ENCODE peak calls at places on chromosome 22, in six cellular contexts. Y, I, P, U, W and V are unnamed samples.

GRCh38 chr22:31753005-31753633 is 700 bp upstream of the DEPDC5 start:
- DNase-seq in U (peak), P (peak), W (no peak), Y (peak), I (peak), V (no peak)

GRCh38 chr22:17060126-17060525 is 24.7 kb upstream of the IL17RA start:
- DNase-seq in P (no peak), Y (no peak), W (no peak), U (no peak), I (no peak), V (no peak)

GRCh38 chr22:46388647-46389046 is 53.1 kb downstream of the TRMU start:
- DNase-seq in P (no peak), Y (no peak), U (no peak), I (no peak), W (no peak), V (no peak)

GRCh38 chr22:19213496-19214473 is 35.2 kb upstream of the SLC25A1 start:
- DNase-seq in W (no peak), P (no peak), Y (no peak), I (no peak), U (no peak), V (peak)

GRCh38 chr22:42080287-42080686 is 787 bp downstream of the SMDT1 start:
- DNase-seq in P (peak), W (peak), I (no peak), U (no peak), Y (no peak), V (peak)

GRCh38 chr22:31681625-31682345 is 19.8 kb upstream of the PISD start:
- DNase-seq in U (no peak), W (peak), I (no peak), P (no peak), Y (no peak), V (peak)

GRCh38 chr22:27252282-27253049 is 549.1 kb downstream of the MN1 start:
- DNase-seq in Y (no peak), W (peak), U (peak), I (no peak), P (no peak), V (peak)

GRCh38 chr22:17972385-17973181 is 51.8 kb downstream of the MICAL3 start:
- DNase-seq in I (peak), W (peak), P (no peak), Y (no peak), U (no peak), V (peak)

GRCh38 chr22:48882636-48883200 is 945.0 kb downstream of the BRD1 start:
- DNase-seq in P (no peak), I (peak), Y (no peak), U (no peak), W (no peak), V (no peak)

GRCh38 chr22:31923761-31924160 is 20.6 kb upstream of the YWHAH start:
- DNase-seq in W (no peak), U (no peak), Y (no peak), I (no peak), P (no peak), V (no peak)

GRCh38 chr22:25692392-25692791 is 49.6 kb upstream of the MYO18B start:
- DNase-seq in U (no peak), I (no peak), Y (no peak), P (no peak), W (no peak), V (no peak)

GRCh38 chr22:49734882-49735281 is 92.8 kb downstream of the BRD1 start:
- DNase-seq in I (no peak), P (no peak), Y (peak), W (no peak), U (no peak), V (no peak)

GRCh38 chr22:49090853-49091135 is 736.9 kb downstream of the BRD1 start:
- DNase-seq in P (no peak), I (no peak), U (no peak), Y (no peak), W (no peak), V (no peak)

GRCh38 chr22:49266561-49267519 is 560.8 kb downstream of the BRD1 start:
- DNase-seq in I (no peak), W (no peak), P (no peak), U (no peak), Y (no peak), V (no peak)

GRCh38 chr22:46696225-46696518 is 41.9 kb downstream of the CERK start:
- DNase-seq in I (no peak), P (no peak), Y (no peak), W (no peak), U (no peak), V (no peak)

DNA sequence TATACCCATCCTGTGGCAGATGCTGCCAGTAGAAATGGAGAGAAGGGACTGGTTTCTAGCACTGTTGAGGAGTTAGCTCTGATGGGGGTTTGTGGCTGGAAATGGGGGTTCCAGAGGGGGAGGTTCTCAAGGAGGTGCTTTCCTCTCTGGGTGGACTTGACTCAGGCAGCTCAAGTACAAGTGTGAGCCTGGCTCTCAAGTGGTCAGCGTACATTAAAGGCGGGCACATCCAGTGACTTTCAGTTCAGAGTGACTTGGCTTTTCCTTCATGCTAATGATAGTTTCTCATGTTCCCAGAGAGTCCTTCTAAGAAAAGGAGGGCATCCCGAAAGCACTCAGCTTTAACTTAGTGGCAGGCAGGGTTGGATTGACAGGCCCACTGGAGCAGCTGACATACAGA is 58.9 kb upstream of the HORMAD2 start:
- DNase-seq in P (no peak), I (no peak), U (no peak), Y (no peak), W (no peak), V (no peak)
- TF ChIP-seq CTCF in P (no peak), I (no peak), U (no peak), Y (no peak), W (no peak), V (no peak)

GRCh38 chr22:36351921-36352774 is 35.6 kb downstream of the MYH9 start:
- DNase-seq in U (no peak), Y (no peak), I (peak), W (no peak), P (no peak), V (peak)

GRCh38 chr22:36350751-36351594 is 36.8 kb downstream of the MYH9 start:
- DNase-seq in Y (no peak), P (no peak), U (no peak), W (no peak), I (peak), V (no peak)

GRCh38 chr22:36349726-36350125 is 38.0 kb downstream of the MYH9 start:
- DNase-seq in Y (no peak), W (no peak), U (no peak), P (no peak), I (no peak), V (no peak)

GRCh38 chr22:36347094-36347493 is 40.7 kb downstream of the MYH9 start:
- DNase-seq in W (no peak), I (no peak), Y (no peak), U (no peak), P (no peak), V (peak)

GRCh38 chr22:36348760-36349159 is 39.0 kb downstream of the MYH9 start:
- DNase-seq in I (no peak), W (no peak), Y (no peak), P (no peak), U (no peak), V (no peak)
- H3K4me3 ChIP-seq in I (no peak), W (no peak), Y (no peak), P (no peak), U (no peak), V (no peak)

DNA sequence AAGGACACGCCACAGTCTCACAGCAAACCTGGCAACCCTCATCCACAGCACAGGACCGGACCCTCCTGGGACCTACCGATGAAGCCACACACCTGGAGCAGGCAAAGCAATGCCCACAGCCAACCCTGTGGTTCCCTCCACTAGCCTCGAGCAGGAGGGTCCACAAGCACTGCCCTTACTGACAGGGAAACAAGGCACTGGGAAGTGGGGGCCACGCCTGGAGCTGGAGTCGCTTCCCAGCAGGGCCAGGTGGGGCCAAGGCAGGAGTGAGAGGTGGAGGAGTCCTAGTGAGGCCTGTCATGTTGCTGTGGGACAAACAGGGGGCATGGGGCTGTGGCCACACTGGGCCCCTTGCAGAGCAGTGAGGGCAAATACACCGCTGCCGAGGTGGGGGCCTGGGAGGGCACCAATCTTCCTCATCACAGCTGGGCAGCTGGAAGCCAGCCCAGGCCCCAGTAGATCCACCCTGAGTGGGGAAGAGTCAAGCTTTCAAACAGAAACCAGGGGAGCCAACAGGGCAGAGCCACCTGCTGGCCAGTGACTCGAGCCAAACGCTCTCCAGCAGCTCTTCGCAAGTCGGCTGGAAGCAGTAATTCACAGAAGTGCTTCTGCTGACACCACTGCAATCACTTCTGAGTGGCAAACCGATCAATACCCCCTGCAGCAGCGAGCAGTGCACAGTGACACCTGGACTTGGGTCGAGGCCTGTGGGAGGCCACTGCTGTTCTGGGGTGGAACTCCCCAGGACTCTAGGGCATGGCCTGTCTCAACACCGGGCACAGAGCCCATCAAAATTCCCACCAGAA is 13.7 kb downstream of the SULT4A1 start:
- DNase-seq in P (no peak), Y (peak), U (no peak), I (peak), W (no peak), V (peak)
- TF ChIP-seq CTCF in P (no peak), Y (no peak), U (no peak), I (peak), W (peak), V (peak)

DNA sequence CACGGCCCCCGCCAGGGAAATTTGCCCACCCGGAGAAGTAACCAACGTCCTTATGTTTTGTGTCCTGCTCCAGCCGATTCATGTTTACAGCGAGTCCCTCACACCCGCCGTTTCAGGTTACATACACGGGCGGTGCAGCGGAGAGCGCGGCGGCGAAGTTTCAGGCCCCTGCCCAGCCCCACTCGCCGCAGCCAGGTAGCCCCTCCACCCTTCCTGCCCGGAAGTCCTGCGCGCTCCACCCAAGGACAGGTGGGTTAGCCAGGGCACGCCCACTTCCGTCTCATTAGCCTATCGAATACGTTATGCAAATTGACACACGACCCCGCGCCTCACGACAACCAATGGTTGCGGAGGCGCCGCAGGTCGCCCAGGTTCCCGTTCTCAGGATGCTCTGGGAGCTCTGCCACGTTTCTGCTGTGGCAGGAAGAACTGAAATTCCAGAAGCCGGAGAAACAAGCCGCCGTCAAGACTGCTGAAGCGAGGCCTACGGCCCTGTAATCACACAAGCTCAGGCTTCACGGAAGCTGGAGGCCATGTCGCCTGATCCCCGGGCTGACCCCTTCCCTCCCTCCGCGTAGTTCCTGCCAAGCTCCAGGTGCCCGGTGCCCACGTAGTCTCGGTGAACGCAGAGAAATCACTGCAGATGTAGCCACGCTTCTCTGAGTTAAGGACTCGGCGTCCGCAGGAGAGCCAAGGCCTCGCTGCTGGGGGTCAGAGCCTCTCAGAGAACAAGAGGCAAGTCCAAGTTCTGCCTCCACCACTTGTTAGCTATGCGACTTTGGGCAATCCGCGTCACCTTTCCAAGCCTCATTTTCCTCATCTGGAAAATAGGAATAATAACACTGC is 22.4 kb upstream of the MYH9 start:
- DNase-seq in I (peak), U (no peak), W (no peak), P (peak), Y (peak), V (peak)
- H3K4me3 ChIP-seq in I (peak), U (no peak), W (peak), P (peak), Y (peak), V (no peak)

GRCh38 chr22:39231197-39231950 is 13.4 kb downstream of the PDGFB start:
- DNase-seq in P (no peak), U (no peak), I (no peak), Y (no peak), W (no peak), V (no peak)

GRCh38 chr22:39229075-39229474 is 15.7 kb downstream of the PDGFB start:
- DNase-seq in I (no peak), W (no peak), Y (no peak), U (no peak), P (no peak), V (no peak)

GRCh38 chr22:39232246-39232645 is 12.5 kb downstream of the PDGFB start:
- DNase-seq in W (no peak), I (no peak), U (no peak), P (no peak), Y (no peak), V (no peak)

GRCh38 chr22:39229688-39230260 is 15.0 kb downstream of the PDGFB start:
- DNase-seq in Y (no peak), I (no peak), U (no peak), P (no peak), W (no peak), V (no peak)

DNA sequence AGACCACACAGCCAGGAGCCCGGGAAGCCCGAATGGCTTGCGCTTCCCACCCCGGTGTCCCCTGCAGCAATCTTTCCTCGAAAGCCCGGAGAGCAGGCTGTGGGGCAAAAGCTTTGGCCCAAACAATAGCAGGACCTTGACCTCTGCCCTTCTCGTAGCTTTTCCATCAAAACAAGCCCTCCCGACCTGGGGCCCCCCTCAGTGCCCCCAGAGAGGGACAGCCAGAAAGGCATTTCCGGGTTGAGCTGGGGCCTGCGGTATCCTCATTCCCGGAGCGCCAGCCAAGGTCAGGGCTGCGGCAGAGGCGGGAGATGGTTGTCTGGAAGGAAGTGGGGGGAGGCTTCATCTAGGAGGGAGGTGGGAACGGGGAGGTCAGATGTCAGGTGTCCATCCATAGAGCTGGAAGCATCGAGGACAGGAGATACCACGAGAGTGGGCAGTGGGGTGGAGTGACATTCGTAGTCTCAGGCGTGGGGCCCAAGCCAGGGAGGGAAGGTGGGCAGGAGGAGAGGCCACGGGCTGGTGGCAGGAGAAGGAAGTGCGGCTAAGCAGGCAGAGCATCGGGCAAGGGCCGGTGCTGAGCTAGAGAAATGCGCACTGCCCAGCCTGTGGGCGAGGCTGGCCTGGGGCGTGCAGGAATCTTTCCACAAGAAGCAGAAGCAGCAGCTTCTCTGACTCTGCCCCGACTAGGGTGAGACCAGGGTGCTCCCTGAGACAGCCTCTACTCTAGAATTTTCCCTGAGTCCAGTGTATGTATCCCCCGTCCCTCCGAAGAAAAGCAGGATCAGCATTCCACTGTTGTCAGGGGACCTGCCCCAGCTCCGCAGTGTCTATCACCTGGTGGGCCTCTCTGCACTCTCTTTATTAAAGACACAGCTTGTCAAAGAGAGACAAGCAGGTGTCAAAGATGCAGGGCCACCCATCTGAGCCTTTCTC is 14.3 kb downstream of the PDGFB start:
- DNase-seq in I (no peak), W (no peak), U (no peak), P (no peak), Y (no peak), V (no peak)
- TF ChIP-seq CTCF in I (no peak), W (peak), U (no peak), P (no peak), Y (no peak), V (no peak)

DNA sequence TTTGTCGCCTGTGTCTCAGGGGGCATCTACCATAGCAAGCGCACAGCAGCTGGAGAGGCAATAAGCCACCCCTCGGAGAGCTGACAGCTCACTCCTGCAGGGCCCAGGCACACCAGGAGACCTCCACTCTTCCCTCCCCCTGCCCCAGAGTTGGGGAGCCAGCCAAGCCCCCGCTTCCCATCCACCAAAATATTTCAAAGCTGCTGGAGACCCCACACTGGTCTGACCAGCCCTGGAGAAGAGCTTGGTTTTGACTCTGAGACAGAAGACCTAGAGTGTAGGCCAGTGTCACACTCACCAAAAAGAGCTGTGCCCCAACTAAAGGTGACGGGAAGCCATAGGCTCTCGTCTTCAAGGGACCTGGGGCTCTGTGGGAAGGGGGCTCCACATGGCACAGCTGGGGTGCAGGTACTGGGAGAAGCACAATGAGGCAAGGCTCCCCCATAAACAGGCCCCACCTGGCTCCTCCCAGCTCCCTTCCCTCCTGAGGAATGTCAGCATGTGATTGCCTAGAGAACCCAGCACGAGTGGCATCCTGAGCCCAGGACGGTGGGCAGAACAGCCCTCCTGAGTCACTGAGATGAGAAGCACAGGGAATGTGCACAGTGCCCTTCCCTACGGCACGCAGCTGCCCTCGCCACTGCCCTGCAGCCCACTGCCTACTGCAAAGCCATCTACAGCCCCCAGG is 5.8 kb upstream of the GNAZ start:
- DNase-seq in I (no peak), P (no peak), Y (peak), U (no peak), W (no peak), V (no peak)
- H3K4me3 ChIP-seq in I (no peak), P (no peak), Y (no peak), U (no peak), W (no peak), V (no peak)

DNA sequence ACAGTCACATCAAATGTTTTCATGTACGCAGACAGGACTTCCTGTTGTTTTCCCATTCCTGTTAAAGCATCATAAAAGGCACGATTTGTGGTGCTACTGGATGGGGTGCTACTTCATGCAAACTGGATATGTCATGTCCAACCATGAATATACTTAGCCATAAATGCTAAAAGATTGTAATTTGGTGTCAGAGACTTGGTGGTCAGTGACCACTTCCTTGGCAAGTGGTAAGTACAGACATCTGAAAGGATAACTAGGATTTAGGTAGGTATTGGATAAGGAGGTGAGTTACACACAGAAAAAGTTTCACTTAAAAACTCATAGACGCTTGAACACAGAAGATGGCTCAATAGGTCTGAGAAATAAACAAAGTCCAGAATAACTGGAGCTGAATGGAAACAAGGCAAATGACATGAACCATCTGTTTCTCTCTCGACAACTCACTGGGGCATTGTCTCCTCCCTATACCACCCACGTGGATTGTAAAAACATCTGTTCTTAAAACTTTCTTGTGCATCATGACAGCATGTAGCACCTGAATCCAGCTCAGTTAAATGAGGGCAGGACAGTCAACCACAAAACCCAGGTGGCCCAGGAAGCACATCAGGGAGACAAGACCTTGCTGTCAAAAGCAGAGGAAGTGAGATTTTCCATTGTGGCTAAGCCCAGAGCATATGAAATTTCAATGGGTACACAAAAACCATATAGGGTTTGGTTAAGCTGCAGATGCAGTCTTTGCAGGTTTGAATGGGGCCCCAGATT is 22.1 kb upstream of the IGLL5 start:
- DNase-seq in I (no peak), Y (no peak), W (no peak), P (peak), U (peak), V (no peak)
- TF ChIP-seq CTCF in I (no peak), Y (no peak), W (no peak), P (no peak), U (no peak), V (no peak)

GRCh38 chr22:30205281-30206115 is 41.1 kb downstream of the LIF start:
- DNase-seq in U (peak), I (peak), Y (no peak), P (no peak), W (peak), V (peak)
- H3K4me3 ChIP-seq in U (no peak), I (no peak), Y (no peak), P (no peak), W (no peak), V (no peak)